ENCODE peak calls at places on chromosome 2, in five cellular contexts. O is IMR-90, U is NCI-H1694, K is T-helper 9 cell, C is BJ. M is an unnamed sample.

GRCh38 chr2:20223345-20224190 is 1.4 kb downstream of the SDC1 start:
- DNase-seq in O (peak; percentile 42), U (peak; percentile 62), K (no peak), C (no peak), M (peak; percentile 73)

GRCh38 chr2:228681426-228681825 is 499.9 kb upstream of the SPHKAP start:
- DNase-seq in O (peak; percentile 49), U (no peak), K (no peak), C (no peak), M (no peak)

GRCh38 chr2:235493775-235494715 is at the start of gene AGAP1:
- DNase-seq in O (peak; percentile 80), U (peak; percentile 51), K (no peak), C (no peak), M (peak; percentile 86)

GRCh38 chr2:214365549-214365948 is 45.3 kb upstream of the VWC2L start:
- DNase-seq in O (no peak), U (no peak), K (no peak), C (no peak), M (no peak)

GRCh38 chr2:150145312-150145711 is 342.2 kb downstream of the RND3 start:
- DNase-seq in O (no peak), U (no peak), K (no peak), C (no peak), M (no peak)

GRCh38 chr2:174014699-174015070 is 49.5 kb upstream of the SP3 start:
- DNase-seq in O (no peak), U (no peak), K (no peak), C (no peak), M (peak; percentile 22)

GRCh38 chr2:151182396-151182795 is 79.3 kb downstream of the RBM43 start:
- DNase-seq in O (no peak), U (no peak), K (no peak), C (no peak), M (no peak)

GRCh38 chr2:9774266-9774665 is 69.0 kb upstream of the TAF1B start:
- DNase-seq in O (no peak), U (no peak), K (no peak), C (no peak), M (no peak)

GRCh38 chr2:97728091-97728596 is 14.8 kb downstream of the ZAP70 start:
- DNase-seq in O (no peak), U (no peak), K (no peak), C (no peak), M (peak; percentile 55)

GRCh38 chr2:24511894-24512293 is 20.8 kb downstream of the NCOA1 start:
- DNase-seq in O (no peak), U (no peak), K (no peak), C (no peak), M (no peak)

GRCh38 chr2:174878537-174879147 is 114.4 kb upstream of the CHRNA1 start:
- DNase-seq in O (peak; percentile 49), U (no peak), K (no peak), C (no peak), M (peak; percentile 67)

GRCh38 chr2:100142393-100142792 is at the start of gene AFF3:
- DNase-seq in O (no peak), U (no peak), K (no peak), C (no peak), M (no peak)

GRCh38 chr2:64338107-64338506 is 115.9 kb upstream of the LGALSL start:
- DNase-seq in O (no peak), U (no peak), K (no peak), C (no peak), M (no peak)

GRCh38 chr2:10135296-10136089 is 13.0 kb downstream of the RRM2 start:
- DNase-seq in O (peak; percentile 53), U (no peak), K (no peak), C (no peak), M (peak; percentile 59)

GRCh38 chr2:238924032-238924431 is 76.1 kb downstream of the TWIST2 start:
- DNase-seq in O (no peak), U (no peak), K (no peak), C (no peak), M (no peak)

GRCh38 chr2:19812166-19812565 is 89.6 kb downstream of the TTC32 start:
- DNase-seq in O (no peak), U (peak; percentile 70), K (no peak), C (no peak), M (no peak)

GRCh38 chr2:11832531-11832930 is 86.1 kb downstream of the LPIN1 start:
- DNase-seq in O (no peak), U (no peak), K (no peak), C (no peak), M (no peak)

GRCh38 chr2:38466409-38466808 is 89.3 kb upstream of the ATL2 start:
- DNase-seq in O (no peak), U (no peak), K (no peak), C (no peak), M (no peak)

GRCh38 chr2:120434487-120434886 is 88.6 kb downstream of the INHBB start:
- DNase-seq in O (no peak), U (no peak), K (no peak), C (peak; percentile 74), M (no peak)

GRCh38 chr2:32946314-32947075 is at the start of gene LTBP1:
- DNase-seq in O (peak; percentile 76), U (peak; percentile 69), K (peak; percentile 21), C (no peak), M (peak; percentile 74)

GRCh38 chr2:229164545-229165249 is 106.4 kb downstream of the PID1 start:
- DNase-seq in O (peak; percentile 10), U (no peak), K (no peak), C (no peak), M (no peak)

GRCh38 chr2:46003912-46004473 is 293.2 kb upstream of the EPAS1 start:
- DNase-seq in O (peak; percentile 80), U (no peak), K (no peak), C (no peak), M (no peak)

GRCh38 chr2:231666171-231667095 is 41.9 kb upstream of the PTMA start:
- DNase-seq in O (peak; percentile 91), U (no peak), K (no peak), C (peak; percentile 85), M (peak; percentile 96)

GRCh38 chr2:237603049-237603717 is 12.6 kb upstream of the RAB17 start:
- DNase-seq in O (no peak), U (no peak), K (no peak), C (no peak), M (no peak)

M was measured in NCI-H69.